ENCODE peak calls at places on chromosome 12, in ten cellular contexts. J is HepG2; X is tibial nerve; V is endodermal cell; O is breast epithelium; U is heart right ventricle; B is uterus; Z is psoas muscle; Q is stomach; A is CD4-positive, CD25-positive, alpha-beta regulatory T cell. S is an unnamed sample.
A peak's percentile ranks its signal among the peaks of the same experiment; 100 is the strongest.

GRCh38 chr12:124371366-124371765 is 76.5 kb downstream of the RFLNA start:
- DNase-seq in V (no peak), Q (no peak), O (no peak), U (no peak), B (no peak), Z (no peak), J (no peak), A (no peak), X (no peak), S (no peak)

GRCh38 chr12:65403188-65403587 is 124.7 kb downstream of the MSRB3 start:
- DNase-seq in X (no peak), J (no peak), B (no peak), O (no peak), A (no peak), V (no peak), Z (no peak), U (no peak), Q (no peak), S (no peak)

GRCh38 chr12:57622293-57623245 is 10.4 kb downstream of the B4GALNT1 start:
- DNase-seq in A (no peak), Q (no peak), J (no peak), U (no peak), V (no peak), X (no peak), O (no peak), Z (no peak), B (no peak), S (no peak)

GRCh38 chr12:54009171-54010052 is 627 bp downstream of the HOXC8 start:
- DNase-seq in Z (peak; percentile 62), X (no peak), B (no peak), Q (no peak), J (no peak), A (no peak), V (peak; percentile 77), U (no peak), O (no peak), S (no peak)

GRCh38 chr12:106754331-106754730 is 20.2 kb upstream of the RIC8B start:
- DNase-seq in U (no peak), A (no peak), V (no peak), Q (no peak), J (no peak), X (no peak), Z (no peak), B (no peak), O (no peak), S (no peak)

GRCh38 chr12:109053382-109054123 is 1.2 kb downstream of the USP30 start:
- DNase-seq in U (no peak), X (no peak), V (no peak), Z (no peak), Q (no peak), O (no peak), J (peak; percentile 49), B (no peak), A (no peak), S (peak; percentile 15)

GRCh38 chr12:128803788-128804187 is 20.0 kb downstream of the SLC15A4 start:
- DNase-seq in V (no peak), A (no peak), O (no peak), J (no peak), B (no peak), Q (no peak), X (no peak), U (no peak), Z (peak; percentile 85), S (no peak)

GRCh38 chr12:57875753-57876547 is 29.4 kb upstream of the CTDSP2 start:
- DNase-seq in Z (no peak), J (no peak), B (no peak), Q (no peak), V (no peak), A (no peak), O (no peak), U (no peak), X (no peak), S (no peak)

GRCh38 chr12:124914392-124915248 is at the start of gene UBC:
- DNase-seq in B (peak; percentile 89), X (peak; percentile 87), U (peak; percentile 94), J (peak; percentile 76), A (peak; percentile 82), O (peak; percentile 97), Z (peak; percentile 97), V (peak; percentile 95), Q (peak; percentile 93), S (peak; percentile 91)

GRCh38 chr12:121472150-121472905 is 72.4 kb downstream of the RNF34 start:
- DNase-seq in O (no peak), Q (no peak), A (no peak), V (no peak), J (no peak), X (no peak), U (no peak), B (no peak), Z (no peak), S (no peak)

GRCh38 chr12:9651265-9651729 is 18.2 kb upstream of the CLEC2D start:
- DNase-seq in Q (no peak), X (no peak), V (no peak), Z (no peak), O (no peak), J (no peak), B (no peak), U (no peak), A (no peak), S (peak; percentile 24)

GRCh38 chr12:66036317-66036716 is 94.2 kb downstream of the LLPH start:
- DNase-seq in U (peak; percentile 47), Q (no peak), Z (peak; percentile 58), V (no peak), J (peak; percentile 60), A (no peak), X (no peak), B (peak; percentile 27), O (no peak), S (no peak)

GRCh38 chr12:64701283-64701682 is 57.9 kb downstream of the GNS start:
- DNase-seq in J (no peak), Q (no peak), O (no peak), B (no peak), U (no peak), V (no peak), Z (no peak), X (no peak), A (no peak), S (no peak)

GRCh38 chr12:104168596-104168995 is 30.6 kb upstream of the NFYB start:
- DNase-seq in X (no peak), B (no peak), U (no peak), O (no peak), J (no peak), Z (no peak), Q (no peak), V (no peak), A (no peak), S (no peak)

GRCh38 chr12:65055874-65056273 is 65.2 kb downstream of the WIF1 start:
- DNase-seq in J (no peak), Z (no peak), B (no peak), X (no peak), U (no peak), Q (no peak), O (no peak), V (no peak), A (no peak), S (no peak)

DNA sequence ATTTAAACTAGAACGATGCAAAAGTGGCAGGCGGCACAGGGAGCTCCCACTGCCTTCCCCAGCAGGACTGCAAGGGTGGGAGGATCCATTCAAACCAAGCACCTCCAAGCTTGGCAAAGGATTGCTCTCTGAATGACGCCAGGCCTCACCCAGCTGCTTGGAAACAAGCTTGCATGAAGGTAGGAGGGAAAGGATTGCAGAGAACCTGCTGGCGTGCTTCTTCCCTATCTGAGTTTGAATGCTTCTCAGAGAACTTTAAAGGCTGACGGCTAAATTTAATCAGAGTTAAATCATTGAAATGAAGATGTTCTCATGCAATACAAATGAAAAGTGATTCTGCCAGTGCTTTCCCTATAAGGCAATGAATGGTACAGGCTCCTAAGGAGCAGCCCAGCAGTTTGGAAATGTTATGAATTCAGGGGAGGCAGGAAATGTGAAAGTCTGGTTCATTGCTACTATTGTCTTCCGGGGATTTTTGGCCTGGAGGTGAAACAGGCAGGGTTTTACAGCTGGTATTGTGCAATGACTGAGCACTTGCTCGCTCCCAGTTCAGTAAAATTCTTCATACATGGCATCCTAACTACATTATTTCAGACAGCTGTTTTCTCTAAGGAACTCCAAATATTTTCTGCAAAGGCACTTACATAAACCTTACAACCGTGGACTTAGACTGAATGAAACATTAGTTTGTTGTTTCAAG is 31.9 kb upstream of the DUSP6 start:
- DNase-seq in U (peak; percentile 46), J (peak; percentile 66), A (no peak), Z (no peak), X (no peak), Q (peak; percentile 62), B (peak; percentile 57), O (peak; percentile 54), V (peak; percentile 85), S (no peak)
- H3K27ac ChIP-seq in U (peak overlapping the region; percentile 82), J (peak overlapping the region; percentile 81), A (no peak overlapping the region), Z (peak overlapping the region; percentile 30), X (peak overlapping the region; percentile 61), Q (peak overlapping the region; percentile 71), B (peak overlapping the region; percentile 58), O (peak overlapping the region; percentile 79), V (peak overlapping the region; percentile 49), S (no peak overlapping the region)

GRCh38 chr12:31903025-31903424 is 56.2 kb upstream of the RESF1 start:
- DNase-seq in A (no peak), X (no peak), O (no peak), U (no peak), Q (no peak), Z (no peak), J (no peak), B (no peak), V (no peak), S (no peak)
- H3K9me3 ChIP-seq in A (peaks cover 28% of the 10 kb centered on the region), X (no peaks in the 10 kb centered on the region), O (peaks cover 27% of the 10 kb centered on the region), U (peaks cover 9% of the 10 kb centered on the region), Q (peaks cover 14% of the 10 kb centered on the region), Z (peaks cover 4% of the 10 kb centered on the region), J (peaks cover 22% of the 10 kb centered on the region), B (no peaks in the 10 kb centered on the region), V (peaks cover 18% of the 10 kb centered on the region), S (peaks cover 36% of the 10 kb centered on the region)

DNA sequence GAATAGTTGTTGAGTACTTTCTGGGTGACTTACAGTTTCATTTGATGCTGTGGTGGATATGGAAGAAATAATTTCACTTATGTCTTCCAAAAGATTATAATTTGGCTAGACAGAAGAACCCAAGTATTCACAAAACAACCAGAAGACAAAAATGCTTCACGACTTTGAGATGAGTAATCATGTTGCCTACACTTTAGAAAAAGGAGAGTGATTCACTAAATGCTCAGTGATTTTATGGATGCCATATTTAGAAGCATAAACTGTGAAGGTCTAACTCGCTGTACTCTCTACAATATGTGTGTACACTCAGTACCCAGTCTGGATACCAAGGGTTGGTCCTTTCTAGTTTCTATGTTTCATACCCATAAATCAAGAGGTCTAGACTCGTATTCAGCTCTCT is 101.3 kb upstream of the E2F7 start:
- DNase-seq in J (no peak), Z (no peak), V (no peak), A (no peak), Q (no peak), O (no peak), U (no peak), B (no peak), X (no peak), S (no peak)
- H3K27me3 ChIP-seq in J (no peaks in the 10 kb centered on the region), Z (no peaks in the 10 kb centered on the region), V (peaks cover 68% of the 10 kb centered on the region), A (no peaks in the 10 kb centered on the region), Q (no peaks in the 10 kb centered on the region), O (no peaks in the 10 kb centered on the region), U (no peaks in the 10 kb centered on the region), B (no peaks in the 10 kb centered on the region), X (no peaks in the 10 kb centered on the region), S (no peaks in the 10 kb centered on the region)

GRCh38 chr12:113183030-113183589 is 2.2 kb downstream of the DDX54 start:
- DNase-seq in Z (no peak), O (no peak), Q (no peak), X (no peak), A (no peak), B (no peak), U (no peak), V (no peak), J (no peak), S (no peak)
- H3K27ac ChIP-seq in Z (no peak overlapping the region), O (no peak overlapping the region), Q (no peak overlapping the region), X (no peak overlapping the region), A (no peak overlapping the region), B (no peak overlapping the region), U (no peak overlapping the region), V (no peak overlapping the region), J (no peak overlapping the region), S (peak overlapping the region; percentile 7)